ENCODE peak calls at places on chromosomes 13 and 19, in eight cellular contexts. V, J, Y, E, X, T, P and S are unnamed samples.

GRCh38 chr19:51994048-51994644 is 7.5 kb upstream of the ZNF350 start:
- DNase-seq in E (no peak), V (no peak), J (no peak), Y (no peak), P (no peak), T (no peak), X (no peak), S (peak)

GRCh38 chr13:95643814-95644598 is 500 bp downstream of the DZIP1 start:
- DNase-seq in J (peak), Y (no peak), T (no peak), V (no peak), E (no peak), P (no peak), X (no peak), S (peak)

GRCh38 chr19:17090501-17091074 is 15.0 kb downstream of the MYO9B start:
- DNase-seq in J (no peak), V (no peak), X (no peak), Y (peak), E (no peak), T (no peak), P (no peak), S (peak)

GRCh38 chr19:53553865-53554791 is 16.2 kb downstream of the ZNF331 start:
- DNase-seq in V (peak), X (peak), J (peak), P (peak), Y (peak), E (peak), T (no peak), S (peak)

GRCh38 chr13:19685445-19685844 is 52.0 kb downstream of the MPHOSPH8 start:
- DNase-seq in J (no peak), P (no peak), V (no peak), E (no peak), X (no peak), T (no peak), Y (no peak), S (no peak)

GRCh38 chr13:20127563-20128458 is 33.0 kb downstream of the GJA3 start:
- DNase-seq in V (peak), J (peak), E (no peak), Y (peak), T (no peak), P (no peak), X (peak), S (peak)

GRCh38 chr13:71722206-71722605 is 144.8 kb downstream of the DACH1 start:
- DNase-seq in V (no peak), X (no peak), J (no peak), P (no peak), Y (no peak), T (no peak), E (no peak), S (peak)

GRCh38 chr13:28451482-28452217 is 43.3 kb downstream of the FLT1 start:
- DNase-seq in E (no peak), T (no peak), V (no peak), X (no peak), P (no peak), Y (no peak), J (no peak), S (peak)

GRCh38 chr19:54561840-54562239 is 11.8 kb upstream of the LILRA2 start:
- DNase-seq in X (no peak), V (no peak), J (no peak), E (no peak), P (peak), Y (no peak), T (no peak), S (no peak)

GRCh38 chr13:102182170-102182569 is 219.7 kb downstream of the FGF14 start:
- DNase-seq in E (no peak), J (no peak), P (no peak), Y (no peak), V (no peak), X (no peak), T (no peak), S (no peak)

GRCh38 chr19:17436874-17437267 is 11.6 kb downstream of the TMEM221 start:
- DNase-seq in Y (no peak), X (no peak), E (no peak), T (no peak), J (no peak), V (no peak), P (no peak), S (no peak)

GRCh38 chr13:30744056-30744684 is 8.8 kb downstream of the ALOX5AP start:
- DNase-seq in P (no peak), J (no peak), Y (peak), E (no peak), V (no peak), T (no peak), X (no peak), S (no peak)

GRCh38 chr13:45863716-45864590 is 12.4 kb upstream of the SIAH3 start:
- DNase-seq in Y (no peak), P (peak), X (no peak), J (no peak), V (peak), T (no peak), E (no peak), S (no peak)

GRCh38 chr13:112058941-112059340 is 8.0 kb upstream of the SOX1 start:
- DNase-seq in V (no peak), Y (no peak), T (no peak), X (no peak), E (no peak), P (no peak), J (no peak), S (no peak)

GRCh38 chr13:92976657-92977056 is 249.9 kb upstream of the GPC6 start:
- DNase-seq in J (no peak), Y (no peak), T (no peak), P (no peak), V (no peak), X (no peak), E (no peak), S (no peak)